ENCODE peak calls at places on chromosomes 11 and 22, in seven cellular contexts. F, P, J, S, V, M and R are unnamed samples.

GRCh38 chr11:28730889-28731288 is 622.7 kb downstream of the METTL15 start:
- DNase-seq in F (no peak), P (no peak), J (no peak), S (no peak), V (no peak), M (no peak), R (no peak)

GRCh38 chr11:87263979-87264378 is 226.2 kb downstream of the TMEM135 start:
- DNase-seq in F (no peak), P (no peak), J (no peak), S (no peak), V (no peak), M (no peak), R (no peak)

GRCh38 chr11:82720267-82720666 is 13.4 kb downstream of the FAM181B start:
- DNase-seq in F (no peak), P (no peak), J (no peak), S (no peak), V (no peak), M (no peak), R (no peak)

GRCh38 chr22:25478111-25478510 is 86.4 kb upstream of the GRK3 start:
- DNase-seq in F (no peak), P (no peak), J (no peak), S (no peak), V (no peak), M (no peak), R (no peak)

GRCh38 chr11:46894506-46894905 is 23.8 kb downstream of the LRP4 start:
- DNase-seq in F (no peak), P (no peak), J (no peak), S (no peak), V (no peak), M (no peak), R (no peak)

GRCh38 chr22:32334640-32335365 is 22.9 kb upstream of the RFPL3 start:
- DNase-seq in F (no peak), P (no peak), J (no peak), S (no peak), V (no peak), M (no peak), R (no peak)

GRCh38 chr11:2101171-2101675 is 38.0 kb downstream of the IGF2 start:
- DNase-seq in F (no peak), P (no peak), J (no peak), S (no peak), V (no peak), M (peak; percentile 22), R (no peak)

GRCh38 chr11:131850507-131850906 is 480.1 kb downstream of the NTM start:
- DNase-seq in F (no peak), P (no peak), J (no peak), S (no peak), V (no peak), M (no peak), R (no peak)

GRCh38 chr22:29717789-29718188 is 2.0 kb upstream of the CABP7 start:
- DNase-seq in F (no peak), P (no peak), J (no peak), S (no peak), V (no peak), M (no peak), R (no peak)

GRCh38 chr11:69337211-69337721 is 43.3 kb downstream of the MYEOV start:
- DNase-seq in F (no peak), P (no peak), J (no peak), S (no peak), V (peak; percentile 66), M (no peak), R (no peak)
- TF ChIP-seq JUND in F (no peak), P (no peak), J (no peak), S (no peak), V (no peak), M (no peak), R (no peak)

GRCh38 chr11:117876049-117876340 is 463 bp downstream of the FXYD6 start:
- DNase-seq in F (no peak), P (no peak), J (no peak), S (no peak), V (no peak), M (no peak), R (no peak)

GRCh38 chr11:117874253-117874909 is 2.1 kb downstream of the FXYD6 start:
- DNase-seq in F (no peak), P (no peak), J (no peak), S (no peak), V (no peak), M (no peak), R (no peak)

GRCh38 chr11:117874910-117875396 is 1.5 kb downstream of the FXYD6 start:
- DNase-seq in F (no peak), P (no peak), J (no peak), S (no peak), V (no peak), M (no peak), R (no peak)

GRCh38 chr11:117876341-117877119 is at the start of gene FXYD6:
- DNase-seq in F (no peak), P (no peak), J (no peak), S (no peak), V (no peak), M (peak; percentile 95), R (peak; percentile 70)

DNA sequence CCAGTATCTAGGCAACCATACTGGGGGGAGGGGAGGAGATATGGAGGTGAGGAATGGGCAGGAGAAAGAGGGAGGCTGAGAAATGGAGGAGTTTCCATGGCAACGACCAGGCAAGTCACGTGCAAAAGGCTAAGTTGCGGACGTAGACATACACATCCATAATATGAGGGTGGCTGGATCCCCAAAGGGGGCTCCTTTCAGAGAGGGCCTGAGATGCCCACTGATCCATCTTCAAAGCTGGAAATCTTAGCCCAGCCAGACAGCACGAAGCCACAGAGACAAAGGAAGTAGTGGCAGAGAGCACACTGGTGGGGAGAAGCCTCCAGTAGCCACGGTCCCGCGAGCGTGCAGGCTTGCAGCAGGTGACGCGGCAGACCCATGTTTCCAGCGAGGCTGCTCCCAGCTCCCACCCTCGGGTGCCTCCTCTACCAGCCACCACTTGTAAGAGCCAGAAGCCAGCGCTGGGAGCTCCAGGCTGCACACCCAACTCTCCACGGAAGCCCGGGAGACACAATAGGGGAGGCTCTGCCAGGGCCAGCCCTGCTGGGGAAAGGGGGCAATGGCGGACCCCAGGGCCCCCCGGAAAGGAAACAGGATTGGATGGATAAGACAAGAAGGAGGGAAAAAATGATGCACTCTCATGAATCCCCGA is 935 bp downstream of the FXYD6 start:
- DNase-seq in F (no peak), P (no peak), J (no peak), S (no peak), V (no peak), M (peak; percentile 79), R (no peak)
- TF ChIP-seq JUND in F (no peak), P (no peak), J (no peak), S (no peak), V (no peak), M (no peak), R (no peak)

DNA sequence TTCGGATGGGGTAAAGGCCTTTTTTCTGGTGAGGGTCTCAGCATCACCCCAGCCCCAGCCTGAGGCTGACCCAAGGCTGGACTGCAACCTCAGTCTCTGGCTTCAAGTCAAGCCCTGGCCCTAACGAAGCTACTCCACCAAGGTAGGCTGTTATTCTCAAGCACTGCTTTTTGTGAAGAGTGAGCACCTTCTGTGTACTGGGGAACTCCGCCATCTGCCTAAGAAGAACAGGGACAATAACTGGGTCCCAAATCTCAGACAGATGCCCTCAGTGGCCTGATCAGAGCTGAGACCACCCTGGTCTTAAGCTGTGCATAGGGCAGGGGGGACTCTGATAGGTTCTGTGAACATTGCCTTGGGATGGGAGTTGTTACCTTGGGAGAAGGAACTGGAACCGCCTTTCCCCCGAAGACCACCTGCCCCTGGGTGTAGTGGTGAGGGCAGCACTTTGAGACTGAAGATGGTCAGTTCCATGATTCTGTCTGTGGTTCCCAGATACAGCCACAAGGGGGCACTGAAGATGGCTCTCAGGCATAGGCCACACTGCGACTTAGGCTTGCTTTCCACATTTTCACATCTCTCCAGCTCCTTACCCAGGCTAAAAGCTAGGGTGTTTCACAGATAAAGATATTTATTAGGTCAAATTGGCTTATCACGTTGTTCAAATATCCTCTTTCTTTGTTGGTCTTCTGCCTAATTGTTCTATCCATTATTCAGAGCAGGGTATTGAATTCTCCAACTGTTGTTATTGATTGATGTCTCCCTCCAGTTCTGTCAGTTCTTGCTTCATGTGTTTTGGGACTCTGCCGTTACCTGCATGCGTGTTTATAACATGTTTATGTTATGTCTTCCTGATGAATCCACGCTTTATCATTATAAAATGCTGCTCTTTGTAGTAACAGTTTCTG is 11.8 kb upstream of the UVRAG start:
- DNase-seq in F (peak; percentile 46), P (peak; percentile 53), J (peak; percentile 63), S (peak; percentile 82), V (no peak), M (peak; percentile 79), R (peak; percentile 81)
- TF ChIP-seq JUND in F (no peak), P (no peak), J (no peak), S (no peak), V (no peak), M (no peak), R (no peak)

GRCh38 chr11:44759743-44760476 is 33.1 kb downstream of the TSPAN18 start:
- DNase-seq in F (no peak), P (no peak), J (no peak), S (no peak), V (no peak), M (no peak), R (no peak)

GRCh38 chr11:44760477-44760872 is 33.7 kb downstream of the TSPAN18 start:
- DNase-seq in F (no peak), P (no peak), J (no peak), S (no peak), V (no peak), M (no peak), R (no peak)

GRCh38 chr11:44758996-44759395 is 32.2 kb downstream of the TSPAN18 start:
- DNase-seq in F (no peak), P (no peak), J (no peak), S (no peak), V (no peak), M (no peak), R (no peak)

GRCh38 chr11:44761546-44761961 is 34.8 kb downstream of the TSPAN18 start:
- DNase-seq in F (no peak), P (no peak), J (no peak), S (no peak), V (no peak), M (no peak), R (no peak)

GRCh38 chr11:44760917-44761545 is 34.3 kb downstream of the TSPAN18 start:
- DNase-seq in F (peak; percentile 44), P (peak; percentile 68), J (no peak), S (peak; percentile 75), V (no peak), M (peak; percentile 54), R (no peak)
- TF ChIP-seq JUND in F (peak; percentile 41), P (no peak), J (no peak), S (peak; percentile 98), V (no peak), M (peak; percentile 70), R (no peak)

GRCh38 chr11:94025695-94026394 is 4.7 kb downstream of the HEPHL1 start:
- DNase-seq in F (no peak), P (no peak), J (no peak), S (no peak), V (no peak), M (no peak), R (no peak)
- TF ChIP-seq JUND in F (no peak), P (no peak), J (no peak), S (no peak), V (no peak), M (no peak), R (no peak)

DNA sequence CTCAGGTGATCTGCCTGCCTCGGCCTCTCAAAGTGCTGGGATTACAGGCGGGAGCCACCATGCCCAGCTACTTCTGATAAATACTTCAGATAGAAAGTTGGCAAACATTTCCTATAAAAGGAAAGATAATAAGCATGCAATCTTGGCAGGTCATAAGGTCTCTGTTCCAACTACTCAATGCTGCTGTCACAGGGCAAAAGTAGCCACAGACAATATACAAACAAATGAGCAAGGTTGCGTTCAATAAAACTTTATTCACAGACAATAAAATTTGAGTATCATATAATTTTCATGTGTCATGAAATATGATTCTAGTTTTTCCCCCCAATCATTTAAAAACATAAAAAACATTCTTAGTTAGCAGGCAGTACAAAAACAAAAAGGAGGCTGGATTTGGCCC is 53.1 kb upstream of the CLNS1A start:
- DNase-seq in F (no peak), P (no peak), J (no peak), S (no peak), V (no peak), M (no peak), R (no peak)
- TF ChIP-seq JUND in F (no peak), P (no peak), J (no peak), S (no peak), V (no peak), M (no peak), R (no peak)